ENCODE peak calls at places on chromosomes 5 and 9, in four cellular contexts. N is H1; K is cardiac muscle cell; S is effector memory CD4-positive, alpha-beta T cell. H is an unnamed sample.

GRCh38 chr5:176440932-176441706 is 7.1 kb upstream of the FAF2 start:
- DNase-seq in K (peak; percentile 22), S (no peak), N (no peak), H (no peak)

GRCh38 chr5:87027570-87027969 is 240.1 kb upstream of the RASA1 start:
- DNase-seq in N (no peak), S (no peak), K (no peak), H (no peak)

GRCh38 chr5:176660530-176660859 is 13.2 kb downstream of the TSPAN17 start:
- DNase-seq in N (no peak), K (no peak), S (no peak), H (no peak)

GRCh38 chr5:177546262-177546741 is 8.1 kb downstream of the FAM193B start:
- DNase-seq in S (no peak), N (peak; percentile 31), K (no peak), H (no peak)

GRCh38 chr5:80116465-80116864 is 81.3 kb downstream of the THBS4 start:
- DNase-seq in N (no peak), K (no peak), S (no peak), H (no peak)

GRCh38 chr5:179241175-179241574 is 104.1 kb downstream of the ADAMTS2 start:
- DNase-seq in K (no peak), S (no peak), N (no peak), H (no peak)

GRCh38 chr9:115143689-115144088 is 25.7 kb upstream of the TNC start:
- DNase-seq in S (no peak), N (no peak), K (no peak), H (no peak)

GRCh38 chr9:134929560-134930158 is 11.9 kb upstream of the FCN1 start:
- DNase-seq in S (no peak), K (no peak), N (no peak), H (no peak)

GRCh38 chr5:160792281-160792680 is 59.7 kb downstream of the ATP10B start:
- DNase-seq in N (no peak), K (no peak), S (no peak), H (no peak)

GRCh38 chr5:81513468-81513867 is 119.5 kb upstream of the ACOT12 start:
- DNase-seq in S (no peak), N (no peak), K (no peak), H (no peak)

GRCh38 chr5:137342764-137343163 is 156.4 kb downstream of the SPOCK1 start:
- DNase-seq in S (no peak), K (no peak), N (no peak), H (no peak)

GRCh38 chr9:129778469-129778868 is 24.5 kb upstream of the TOR1B start:
- DNase-seq in K (no peak), N (no peak), S (no peak), H (no peak)

GRCh38 chr9:76729116-76729515 is 35.1 kb upstream of the PCA3 start:
- DNase-seq in S (no peak), N (no peak), K (no peak), H (no peak)

GRCh38 chr5:177446184-177447065 is at the start of gene PRR7:
- DNase-seq in N (no peak), K (peak; percentile 78), S (peak; percentile 51), H (no peak)

GRCh38 chr9:22208846-22209585 is 199.9 kb upstream of the CDKN2B start:
- DNase-seq in S (no peak), K (no peak), N (no peak), H (no peak)

GRCh38 chr5:38634961-38635369 is 78.5 kb upstream of the LIFR start:
- DNase-seq in K (no peak), N (no peak), S (no peak), H (no peak)

GRCh38 chr9:103816146-103816545 is 278.0 kb upstream of the SMC2 start:
- DNase-seq in K (no peak), N (no peak), S (no peak), H (no peak)

GRCh38 chr5:172178301-172179031 is 9.6 kb downstream of the STK10 start:
- DNase-seq in K (no peak), N (no peak), S (no peak), H (no peak)
- H3K4me1 ChIP-seq in K (peaks cover 13% of the 10 kb centered on the region), N (no peaks in the 10 kb centered on the region), S (peaks cover 79% of the 10 kb centered on the region), H (peaks cover 11% of the 10 kb centered on the region)

DNA sequence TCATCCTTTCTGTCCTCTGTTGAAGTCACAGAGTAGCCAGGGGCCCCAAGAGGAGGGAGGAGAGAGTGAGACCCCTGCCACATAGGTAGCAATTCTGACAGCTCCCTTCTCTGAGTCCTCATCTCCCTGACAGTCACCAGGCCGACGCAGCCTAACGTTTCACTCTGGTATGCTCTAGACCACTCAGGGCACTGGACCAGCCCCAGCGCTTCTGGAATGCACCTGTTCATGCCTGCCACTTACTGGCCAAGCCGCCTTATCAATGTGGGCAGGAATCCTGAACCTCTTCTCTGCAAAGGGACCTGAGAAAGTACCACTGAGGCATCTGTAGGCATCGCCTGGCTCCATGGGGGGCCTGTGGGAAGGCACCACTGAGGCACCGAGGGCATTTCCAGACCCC is 50.2 kb downstream of the SECISBP2 start:
- DNase-seq in S (no peak), K (peak; percentile 16), N (no peak), H (no peak)
- H3K27ac ChIP-seq in S (no peak overlapping the region), K (no peak overlapping the region), N (no peak overlapping the region), H (no peak overlapping the region)

DNA sequence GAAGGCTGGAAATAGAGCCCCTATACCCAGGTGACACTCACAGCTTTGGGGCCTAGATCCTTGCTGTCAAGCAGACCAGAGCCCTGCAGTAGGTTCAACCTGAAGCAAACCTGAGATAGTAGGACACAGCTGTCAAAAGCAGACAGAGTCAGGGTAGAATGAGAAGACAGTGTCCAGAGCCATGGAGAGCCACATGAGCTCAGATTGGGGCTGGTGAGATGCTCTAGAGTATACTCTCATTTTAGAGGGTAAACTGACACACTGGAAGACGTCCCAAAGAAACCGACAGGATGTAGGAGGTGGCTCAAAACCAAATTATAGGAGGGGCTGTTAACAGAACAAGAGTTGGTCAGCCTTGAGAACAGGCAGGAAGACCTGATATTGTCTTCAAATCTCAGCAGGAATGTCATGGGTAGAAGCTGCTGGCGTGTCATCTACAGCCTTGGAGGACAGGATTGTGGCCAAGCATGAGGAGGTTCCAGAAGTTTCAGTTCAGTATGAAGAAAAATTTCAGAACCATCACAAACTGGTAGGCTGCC is 11.5 kb downstream of the CCDC69 start:
- DNase-seq in N (no peak), K (no peak), S (no peak), H (no peak)
- H3K4me3 ChIP-seq in N (no peak overlapping the region), K (no peak overlapping the region), S (peak overlapping the region; percentile 41), H (no peak overlapping the region)

GRCh38 chr5:8333445-8333844 is 464.5 kb downstream of the MTRR start:
- DNase-seq in K (no peak), S (no peak), N (no peak), H (no peak)
- H3K4me1 ChIP-seq in K (no peaks in the 10 kb centered on the region), S (no peaks in the 10 kb centered on the region), N (no peaks in the 10 kb centered on the region), H (no peaks in the 10 kb centered on the region)

GRCh38 chr9:33750839-33751339 is 44.5 kb upstream of the PRSS3 start:
- DNase-seq in K (peak; percentile 12), N (no peak), S (no peak), H (no peak)
- H3K27ac ChIP-seq in K (no peak overlapping the region), N (no peak overlapping the region), S (no peak overlapping the region), H (peak overlapping the region; percentile 55)

DNA sequence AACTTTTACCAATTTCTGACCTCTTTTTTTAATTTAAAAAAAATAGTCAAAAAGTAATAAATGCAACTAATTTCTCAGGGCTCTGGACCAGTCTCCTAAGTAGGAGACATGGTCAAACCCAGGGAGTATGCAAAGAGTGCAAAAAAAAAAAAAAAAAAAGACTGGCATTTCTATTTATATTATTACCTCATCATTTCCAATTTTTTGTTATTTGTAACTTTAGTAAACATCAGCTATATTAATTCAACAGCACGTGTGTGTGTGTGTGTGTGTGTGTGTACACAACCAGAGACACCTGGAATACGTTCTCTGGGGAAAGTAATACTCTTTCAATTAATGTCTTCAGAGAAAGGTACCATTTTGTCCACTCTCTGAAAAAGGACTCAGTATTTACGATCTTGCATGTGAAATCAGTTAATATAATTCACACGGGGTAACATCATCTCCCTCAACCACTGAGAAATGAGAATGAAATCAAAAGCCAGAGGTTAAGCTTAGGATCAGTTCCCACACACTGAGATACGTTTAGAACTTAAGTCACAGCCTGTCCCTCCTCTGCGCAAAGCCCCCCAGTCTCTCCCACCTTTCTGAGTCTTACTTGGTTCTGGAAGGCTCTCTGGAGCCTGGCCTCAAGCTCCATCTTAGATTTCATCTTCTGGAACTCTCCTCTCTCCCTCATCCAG is 21.9 kb downstream of the ZNF608 start:
- DNase-seq in N (no peak), S (no peak), K (no peak), H (no peak)
- H3K4me3 ChIP-seq in N (no peak overlapping the region), S (no peak overlapping the region), K (no peak overlapping the region), H (no peak overlapping the region)

GRCh38 chr9:105632807-105633206 is 29.4 kb upstream of the TAL2 start:
- DNase-seq in N (no peak), K (no peak), S (no peak), H (no peak)
- H3K4me1 ChIP-seq in N (no peaks in the 10 kb centered on the region), K (no peaks in the 10 kb centered on the region), S (no peaks in the 10 kb centered on the region), H (no peaks in the 10 kb centered on the region)

GRCh38 chr5:91180506-91180905 is 202.6 kb downstream of the ARRDC3 start:
- DNase-seq in N (no peak), K (no peak), S (no peak), H (no peak)
- H3K27ac ChIP-seq in N (no peak overlapping the region), K (no peak overlapping the region), S (no peak overlapping the region), H (no peak overlapping the region)

GRCh38 chr9:93093449-93094293 is 2.3 kb upstream of the CARD19 start:
- DNase-seq in N (no peak), S (no peak), K (no peak), H (no peak)
- H3K4me3 ChIP-seq in N (no peak overlapping the region), S (peak overlapping the region; percentile 18), K (no peak overlapping the region), H (no peak overlapping the region)

H was measured in esophagus squamous epithelium.